ENCODE peak calls at places on chromosomes 12 and 14, in nine cellular contexts. U is cardiac muscle cell; L is SJCRH30; M is CD8-positive, alpha-beta memory T cell; A is heart left ventricle; K is ovary; T is body of pancreas; G is HCT116; N is HL-60. O is an unnamed sample.

GRCh38 chr14:61147898-61148549 is 133.1 kb downstream of the TMEM30B start:
- DNase-seq in U (peak), L (peak), M (no peak), A (peak), K (no peak), T (no peak), G (peak), N (no peak), O (peak)

GRCh38 chr12:120209851-120210250 is 8.9 kb upstream of the RPLP0 start:
- DNase-seq in U (no peak), L (no peak), M (no peak), A (no peak), K (no peak), T (no peak), G (no peak), N (no peak), O (no peak)

GRCh38 chr12:95623554-95624170 is 72.4 kb upstream of the USP44 start:
- DNase-seq in U (peak), L (peak), M (no peak), A (peak), K (peak), T (peak), G (peak), N (peak), O (peak)

GRCh38 chr12:29343022-29343799 is 37.8 kb downstream of the ERGIC2 start:
- DNase-seq in U (no peak), L (no peak), M (no peak), A (no peak), K (no peak), T (no peak), G (no peak), N (no peak), O (no peak)

GRCh38 chr12:20420557-20420956 is 52.2 kb downstream of the PDE3A start:
- DNase-seq in U (no peak), L (no peak), M (no peak), A (no peak), K (no peak), T (no peak), G (no peak), N (no peak), O (no peak)

GRCh38 chr14:38254565-38255407 is 1.1 kb downstream of the CLEC14A start:
- DNase-seq in U (peak), L (peak), M (no peak), A (peak), K (no peak), T (no peak), G (no peak), N (no peak), O (no peak)

GRCh38 chr12:96226801-96227348 is 32.7 kb downstream of the ELK3 start:
- DNase-seq in U (no peak), L (no peak), M (no peak), A (no peak), K (no peak), T (no peak), G (no peak), N (no peak), O (no peak)

GRCh38 chr12:114684098-114684869 is at the start of gene TBX3:
- DNase-seq in U (peak), L (no peak), M (peak), A (peak), K (peak), T (peak), G (peak), N (peak), O (peak)

GRCh38 chr14:23364604-23365352 is at the start of gene EFS:
- DNase-seq in U (peak), L (peak), M (no peak), A (peak), K (peak), T (no peak), G (no peak), N (no peak), O (peak)

GRCh38 chr14:76539130-76539529 is 163.2 kb downstream of the ESRRB start:
- DNase-seq in U (no peak), L (no peak), M (no peak), A (no peak), K (no peak), T (no peak), G (no peak), N (no peak), O (no peak)

GRCh38 chr14:76541594-76542219 is 165.8 kb downstream of the ESRRB start:
- DNase-seq in U (no peak), L (no peak), M (no peak), A (no peak), K (no peak), T (no peak), G (no peak), N (no peak), O (no peak)

GRCh38 chr14:76538648-76539008 is 162.7 kb downstream of the ESRRB start:
- DNase-seq in U (no peak), L (no peak), M (no peak), A (no peak), K (no peak), T (no peak), G (no peak), N (no peak), O (no peak)

GRCh38 chr14:76537912-76538647 is 162.1 kb downstream of the ESRRB start:
- DNase-seq in U (no peak), L (no peak), M (no peak), A (no peak), K (no peak), T (no peak), G (no peak), N (no peak), O (no peak)
- H3K4me3 ChIP-seq in U (no peak), L (no peak), M (no peak), A (no peak), K (no peak), T (no peak), G (no peak), N (no peak), O (no peak)

GRCh38 chr12:53696285-53696654 is 20.4 kb upstream of the ATP5MC2 start:
- DNase-seq in U (peak), L (peak), M (no peak), A (peak), K (no peak), T (peak), G (peak), N (no peak), O (peak)

GRCh38 chr12:53696655-53697321 is 20.9 kb upstream of the ATP5MC2 start:
- DNase-seq in U (no peak), L (no peak), M (no peak), A (no peak), K (no peak), T (no peak), G (no peak), N (no peak), O (no peak)

GRCh38 chr12:53695148-53696138 is 19.6 kb upstream of the ATP5MC2 start:
- DNase-seq in U (peak), L (no peak), M (no peak), A (peak), K (no peak), T (no peak), G (peak), N (no peak), O (no peak)

GRCh38 chr12:53698948-53699672 is 23.2 kb upstream of the ATP5MC2 start:
- DNase-seq in U (no peak), L (no peak), M (no peak), A (no peak), K (no peak), T (no peak), G (no peak), N (no peak), O (no peak)

GRCh38 chr12:53694746-53695145 is 18.9 kb upstream of the ATP5MC2 start:
- DNase-seq in U (no peak), L (no peak), M (no peak), A (no peak), K (no peak), T (no peak), G (no peak), N (no peak), O (no peak)
- H3K4me3 ChIP-seq in U (peak), L (no peak), M (peak), A (peak), K (no peak), T (no peak), G (no peak), N (no peak), O (no peak)

GRCh38 chr14:76311410-76311758 is 64.6 kb upstream of the ESRRB start:
- DNase-seq in U (no peak), L (no peak), M (no peak), A (no peak), K (no peak), T (no peak), G (no peak), N (no peak), O (no peak)

GRCh38 chr14:76312821-76313220 is 63.1 kb upstream of the ESRRB start:
- DNase-seq in U (no peak), L (no peak), M (no peak), A (no peak), K (no peak), T (no peak), G (no peak), N (no peak), O (no peak)

GRCh38 chr14:76313303-76313702 is 62.6 kb upstream of the ESRRB start:
- DNase-seq in U (no peak), L (no peak), M (no peak), A (no peak), K (no peak), T (no peak), G (no peak), N (no peak), O (no peak)

GRCh38 chr14:76313861-76314260 is 62.1 kb upstream of the ESRRB start:
- DNase-seq in U (no peak), L (no peak), M (no peak), A (no peak), K (no peak), T (no peak), G (no peak), N (no peak), O (no peak)

GRCh38 chr14:76314521-76314951 is 61.4 kb upstream of the ESRRB start:
- DNase-seq in U (no peak), L (no peak), M (no peak), A (no peak), K (no peak), T (no peak), G (no peak), N (no peak), O (no peak)
- H3K4me3 ChIP-seq in U (no peak), L (no peak), M (no peak), A (no peak), K (no peak), T (no peak), G (no peak), N (no peak), O (no peak)

DNA sequence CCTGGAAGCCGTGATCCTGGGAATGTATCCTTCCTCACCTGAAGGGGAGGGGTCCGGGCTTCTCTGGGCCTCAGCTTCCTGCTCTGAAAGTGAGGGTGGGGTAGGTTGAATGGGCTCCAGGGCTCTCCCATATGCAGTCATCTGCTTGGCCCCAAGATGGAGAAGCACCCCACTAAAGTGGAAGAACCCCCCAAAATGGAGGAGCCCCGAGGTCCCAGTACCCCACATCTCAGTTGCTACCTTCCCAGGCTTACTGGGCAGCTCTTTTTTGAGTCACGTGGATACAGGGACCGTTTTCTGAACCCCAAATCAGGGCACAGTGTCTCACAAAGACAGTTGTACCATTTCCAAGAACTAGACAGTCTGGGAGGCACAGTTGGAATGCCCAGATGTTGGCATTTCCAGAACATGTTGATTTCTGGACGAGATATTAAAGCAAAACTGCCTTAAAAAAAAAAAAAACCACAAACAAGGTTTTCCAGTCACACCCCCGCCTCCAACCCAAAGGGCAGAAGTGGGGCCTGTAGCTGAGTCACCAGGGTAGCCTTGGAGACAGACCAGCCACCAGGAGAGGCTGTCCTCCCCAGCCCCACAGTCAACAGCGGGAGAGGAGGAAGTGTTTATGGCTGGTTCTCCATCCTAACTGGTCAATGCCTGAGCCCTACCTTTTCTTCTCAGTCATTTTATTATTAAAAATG is 12.1 kb downstream of the VASH1 start:
- DNase-seq in U (peak), L (no peak), M (no peak), A (peak), K (peak), T (peak), G (no peak), N (peak), O (no peak)
- H3K4me3 ChIP-seq in U (no peak), L (no peak), M (no peak), A (peak), K (no peak), T (no peak), G (no peak), N (no peak), O (no peak)

GRCh38 chr12:100163416-100164152 is 20.9 kb upstream of the BLTP3B start:
- DNase-seq in U (peak), L (peak), M (peak), A (peak), K (peak), T (peak), G (peak), N (peak), O (peak)
- H3K4me3 ChIP-seq in U (peak), L (peak), M (no peak), A (peak), K (peak), T (no peak), G (peak), N (peak), O (no peak)

GRCh38 chr12:15910864-15911696 is at the start of gene DERA:
- DNase-seq in U (peak), L (peak), M (peak), A (peak), K (peak), T (peak), G (peak), N (peak), O (peak)

GRCh38 chr12:15910468-15910863 is 666 bp upstream of the DERA start:
- DNase-seq in U (no peak), L (no peak), M (no peak), A (no peak), K (no peak), T (no peak), G (no peak), N (no peak), O (no peak)
- H3K4me3 ChIP-seq in U (no peak), L (peak), M (peak), A (peak), K (no peak), T (no peak), G (no peak), N (no peak), O (no peak)

GRCh38 chr14:101077511-101078074 is 174.1 kb upstream of the RTL1 start:
- DNase-seq in U (peak), L (peak), M (no peak), A (no peak), K (no peak), T (no peak), G (no peak), N (no peak), O (no peak)
- H3K4me3 ChIP-seq in U (peak), L (peak), M (no peak), A (no peak), K (no peak), T (no peak), G (no peak), N (no peak), O (no peak)

DNA sequence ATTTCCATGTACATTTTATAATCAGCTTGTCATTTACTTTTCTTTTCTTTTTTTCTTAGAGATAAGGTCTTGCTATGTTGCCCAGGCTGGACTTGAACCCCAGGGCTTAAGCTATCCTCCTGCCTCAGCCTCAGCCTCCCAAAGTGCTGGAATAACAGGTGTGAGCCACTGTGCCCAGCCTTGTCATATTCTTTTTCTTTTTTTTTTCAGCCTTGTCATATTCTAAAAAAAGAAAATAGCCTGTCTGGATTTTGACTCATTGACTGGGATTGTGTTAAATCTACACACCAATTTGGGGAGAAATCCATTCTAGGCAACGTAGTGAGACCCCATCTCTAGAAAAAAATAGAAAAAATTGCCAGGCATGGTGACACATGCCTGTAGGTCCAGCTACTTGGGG is 24.2 kb downstream of the ATP5MC2 start:
- DNase-seq in U (no peak), L (no peak), M (no peak), A (no peak), K (no peak), T (no peak), G (no peak), N (no peak), O (no peak)
- H3K4me3 ChIP-seq in U (no peak), L (no peak), M (no peak), A (no peak), K (no peak), T (no peak), G (no peak), N (no peak), O (no peak)